ENCODE peak calls at places on chromosomes 5 and 9, in nine cellular contexts. G, L, E, S, Y, F, I, W and Q are unnamed samples.

GRCh38 chr5:87004101-87004500 is 263.6 kb upstream of the RASA1 start:
- DNase-seq in L (no peak), F (no peak), S (no peak), G (peak; percentile 60), W (no peak), E (peak; percentile 33), I (no peak), Y (no peak), Q (no peak)

GRCh38 chr9:14030350-14030823 is 283.6 kb downstream of the NFIB start:
- DNase-seq in S (no peak), L (no peak), W (peak; percentile 48), Y (no peak), E (peak; percentile 95), I (peak; percentile 34), G (peak; percentile 90), F (no peak), Q (peak; percentile 67)

GRCh38 chr5:157611571-157612067 is 36.0 kb upstream of the ADAM19 start:
- DNase-seq in F (no peak), L (peak; percentile 32), W (no peak), I (no peak), S (no peak), G (no peak), Y (no peak), E (no peak), Q (no peak)

GRCh38 chr9:137396227-137396626 is 26.7 kb downstream of the EXD3 start:
- DNase-seq in I (peak; percentile 72), E (peak; percentile 95), F (no peak), Y (peak; percentile 70), S (no peak), W (no peak), L (no peak), G (peak; percentile 92), Q (peak; percentile 37)

GRCh38 chr5:32545102-32545847 is 40.1 kb upstream of the SUB1 start:
- DNase-seq in W (no peak), G (no peak), E (no peak), I (no peak), L (no peak), S (no peak), Y (no peak), F (no peak), Q (no peak)

GRCh38 chr5:1005904-1006655 is 2.5 kb upstream of the NKD2 start:
- DNase-seq in F (peak; percentile 10), L (peak; percentile 35), E (no peak), Y (no peak), I (no peak), S (no peak), G (no peak), W (no peak), Q (no peak)

GRCh38 chr9:77011973-77012817 is 7.3 kb upstream of the FOXB2 start:
- DNase-seq in Y (no peak), S (peak; percentile 11), F (peak; percentile 54), L (peak; percentile 71), I (no peak), G (peak; percentile 49), E (peak; percentile 56), W (peak; percentile 86), Q (peak; percentile 34)

GRCh38 chr5:81187885-81188284 is 45.2 kb upstream of the CKMT2 start:
- DNase-seq in W (peak; percentile 36), F (peak; percentile 75), Y (no peak), I (no peak), L (peak; percentile 27), S (no peak), E (no peak), G (no peak), Q (no peak)

GRCh38 chr5:1722877-1723276 is 76.8 kb downstream of the MRPL36 start:
- DNase-seq in L (no peak), Y (no peak), I (no peak), E (no peak), F (no peak), G (no peak), W (no peak), S (no peak), Q (no peak)

GRCh38 chr9:27421567-27421966 is 102.5 kb upstream of the IFNK start:
- DNase-seq in I (no peak), W (no peak), L (no peak), E (no peak), Y (no peak), G (no peak), F (no peak), S (no peak), Q (no peak)

GRCh38 chr9:18791074-18791473 is 241.9 kb downstream of the SAXO1 start:
- DNase-seq in I (no peak), G (peak; percentile 29), W (peak; percentile 65), Y (no peak), L (no peak), F (no peak), E (peak; percentile 20), S (peak; percentile 15), Q (no peak)

GRCh38 chr5:106862450-106863193 is 808.1 kb downstream of the EFNA5 start:
- DNase-seq in E (peak; percentile 21), F (no peak), Y (no peak), W (no peak), S (no peak), G (peak; percentile 93), L (no peak), I (peak; percentile 42), Q (peak; percentile 89)

GRCh38 chr9:91421987-91422765 is 1.5 kb downstream of the NFIL3 start:
- DNase-seq in G (peak; percentile 64), F (no peak), Y (no peak), S (no peak), I (no peak), W (no peak), L (peak; percentile 45), E (peak; percentile 48), Q (no peak)

GRCh38 chr5:126403156-126403555 is 20.1 kb upstream of the GRAMD2B start:
- DNase-seq in E (peak; percentile 47), Y (no peak), S (no peak), I (no peak), F (no peak), L (no peak), G (no peak), W (no peak), Q (no peak)

GRCh38 chr5:83577036-83577636 is 105.6 kb downstream of the VCAN start:
- DNase-seq in L (no peak), E (peak; percentile 82), Y (no peak), G (no peak), S (no peak), W (no peak), F (no peak), I (no peak), Q (no peak)

DNA sequence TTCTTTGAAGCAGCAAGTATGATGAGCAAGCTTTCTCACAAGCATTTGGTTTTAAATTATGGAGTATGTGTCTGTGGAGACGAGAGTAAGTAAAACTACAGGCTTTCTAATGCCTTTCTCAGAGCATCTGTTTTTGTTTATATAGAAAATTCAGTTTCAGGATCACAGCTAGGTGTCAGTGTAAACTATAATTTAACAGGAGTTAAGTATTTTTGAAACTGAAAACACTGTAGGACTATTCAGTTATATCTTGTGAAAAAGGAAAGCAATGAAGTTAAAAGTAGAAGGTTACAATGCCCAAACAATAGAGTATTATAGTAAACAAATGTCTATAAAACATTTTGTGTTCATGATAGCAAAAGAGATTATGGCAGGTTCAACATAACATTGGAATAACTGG is 88.6 kb downstream of the JAK2 start:
- DNase-seq in W (no peak), Y (no peak), G (no peak), F (no peak), E (no peak), S (no peak), L (no peak), I (no peak), Q (no peak)
- TF ChIP-seq CTCF in W (no peak), Y (no peak), G (no peak), F (no peak), E (no peak), S (peak; percentile 48), L (no peak), I (no peak), Q (no peak)

GRCh38 chr5:130287438-130287837 is 383.2 kb downstream of the CHSY3 start:
- DNase-seq in F (no peak), I (no peak), G (no peak), S (no peak), Y (no peak), L (no peak), E (no peak), W (no peak), Q (no peak)
- TF ChIP-seq CTCF in F (no peak), I (no peak), G (no peak), S (no peak), Y (no peak), L (no peak), E (no peak), W (no peak), Q (no peak)

DNA sequence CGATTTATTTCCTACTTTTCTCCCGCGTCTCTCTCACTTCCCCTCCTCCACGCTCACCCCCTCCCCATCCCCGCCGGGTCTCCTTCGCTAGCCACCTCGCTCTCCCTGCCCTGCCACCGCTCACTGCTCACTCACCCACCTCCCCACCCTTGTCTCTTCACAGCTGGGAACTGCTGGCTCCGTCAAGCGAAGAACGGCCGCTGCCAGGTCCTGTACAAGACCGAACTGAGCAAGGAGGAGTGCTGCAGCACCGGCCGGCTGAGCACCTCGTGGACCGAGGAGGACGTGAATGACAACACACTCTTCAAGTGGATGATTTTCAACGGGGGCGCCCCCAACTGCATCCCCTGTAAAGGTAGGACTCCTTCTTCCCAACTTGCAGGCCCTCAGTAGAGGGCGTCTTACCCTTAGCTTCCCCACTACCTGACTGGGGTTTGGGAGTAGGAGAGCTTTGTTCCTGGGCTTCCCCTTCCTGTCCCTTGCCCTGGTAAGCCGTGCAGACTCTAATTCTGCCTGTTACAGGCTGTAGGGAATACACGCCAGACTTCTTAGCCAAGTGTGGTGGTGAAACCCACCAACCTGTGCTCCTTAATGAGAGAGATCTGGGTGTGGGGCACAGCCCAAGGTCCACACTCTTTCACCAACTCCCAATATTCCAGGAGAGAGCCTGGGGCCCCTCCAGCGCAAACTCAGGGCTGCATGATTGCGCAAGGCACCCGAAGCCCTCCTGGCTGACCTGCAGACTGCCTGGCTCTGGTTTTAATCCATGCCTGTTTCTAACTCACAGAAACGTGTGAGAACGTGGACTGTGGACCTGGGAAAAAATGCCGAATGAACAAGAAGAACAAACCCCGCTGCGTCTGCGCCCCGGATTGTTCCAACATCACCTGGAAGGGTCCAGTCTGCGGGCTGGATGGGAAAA is 2.5 kb downstream of the FST start:
- DNase-seq in G (peak; percentile 29), I (no peak), S (peak; percentile 17), W (peak; percentile 22), E (peak; percentile 31), F (peak; percentile 40), L (peak; percentile 52), Y (no peak), Q (no peak)
- TF ChIP-seq CTCF in G (peak; percentile 53), I (peak; percentile 46), S (peak; percentile 59), W (peak; percentile 30), E (peak; percentile 38), F (no peak), L (no peak), Y (peak; percentile 29), Q (peak; percentile 39)

DNA sequence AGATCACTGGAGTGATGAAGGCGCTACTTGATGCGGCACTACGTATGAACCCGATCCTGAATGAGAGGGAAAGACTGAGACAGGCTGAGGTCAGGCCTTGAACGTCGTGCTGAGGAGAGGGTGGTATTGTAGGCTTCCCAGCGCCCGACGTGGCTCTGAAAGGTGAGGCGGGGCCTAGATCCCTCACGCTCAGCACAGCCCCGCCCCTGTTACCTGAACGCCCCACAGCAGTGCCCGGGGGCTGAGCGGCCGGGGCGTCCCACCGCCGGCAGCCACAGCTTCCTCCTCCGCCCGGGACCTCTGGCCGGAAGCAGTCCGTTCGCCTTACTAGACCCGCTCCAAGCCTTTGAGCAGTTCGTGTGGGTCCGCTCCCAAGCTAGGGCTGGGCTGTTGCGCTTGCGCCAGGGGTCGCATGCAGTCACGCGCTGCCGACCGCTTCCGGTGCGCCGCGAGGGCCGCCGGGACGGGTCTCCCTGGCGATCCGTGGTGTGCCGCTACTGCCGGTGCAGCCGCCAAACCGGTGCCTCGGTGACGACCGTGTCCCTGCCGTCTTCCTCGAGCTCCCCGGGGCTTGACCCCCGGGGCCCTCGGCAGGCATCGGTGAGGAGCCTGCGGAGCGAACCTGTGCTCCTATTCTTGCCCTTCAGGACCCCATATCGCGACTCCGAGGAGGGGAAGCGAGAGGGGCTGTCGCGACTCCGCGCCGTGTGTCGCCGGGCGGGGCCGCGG is at the start of the genes HMGXB3 and TIGD6:
- DNase-seq in E (peak; percentile 96), F (peak; percentile 93), W (peak; percentile 96), S (peak; percentile 96), Y (peak; percentile 80), I (peak; percentile 88), G (peak; percentile 95), L (peak; percentile 95), Q (peak; percentile 97)
- TF ChIP-seq CTCF in E (no peak), F (peak; percentile 12), W (no peak), S (no peak), Y (peak; percentile 10), I (peak; percentile 17), G (no peak), L (no peak), Q (no peak)